ENCODE peak calls at places on chromosomes 11 and 22, in nine cellular contexts. P is suprapubic skin; E is Caki2; S is activated CD4-positive, alpha-beta T cell treated with anti-CD3 and anti-CD28 coated beads for 36 hours; H is amygdala; F is NCI-H460; L is AG09309; M is globus pallidus; K is smooth muscle cell of the brain vasculature. U is an unnamed sample.

GRCh38 chr11:29328961-29329441 is 687.8 kb downstream of the KCNA4 start:
- DNase-seq in P (no peak), E (peak; percentile 56), S (no peak), H (no peak), F (peak; percentile 65), L (no peak), M (no peak), K (peak; percentile 50), U (peak; percentile 43)

GRCh38 chr22:34722901-34723300 is 343.1 kb upstream of the ISX start:
- DNase-seq in P (no peak), E (no peak), S (no peak), H (no peak), F (no peak), L (no peak), M (no peak), K (no peak), U (no peak)

GRCh38 chr11:129167315-129167714 is 24.8 kb downstream of the ARHGAP32 start:
- DNase-seq in P (no peak), E (no peak), S (no peak), H (no peak), F (no peak), L (no peak), M (no peak), K (no peak), U (no peak)

GRCh38 chr22:28883917-28884753 is 763 bp downstream of the ZNRF3 start:
- DNase-seq in P (no peak), E (no peak), S (peak; percentile 57), H (no peak), F (no peak), L (no peak), M (no peak), K (no peak), U (no peak)

GRCh38 chr11:813440-814096 is 3.8 kb downstream of the RPLP2 start:
- DNase-seq in P (no peak), E (no peak), S (no peak), H (no peak), F (no peak), L (no peak), M (no peak), K (no peak), U (no peak)

GRCh38 chr11:68326334-68327215 is 14.2 kb downstream of the LRP5 start:
- DNase-seq in P (no peak), E (no peak), S (no peak), H (no peak), F (no peak), L (no peak), M (no peak), K (no peak), U (no peak)

GRCh38 chr11:132379540-132379939 is 1009.1 kb downstream of the NTM start:
- DNase-seq in P (no peak), E (no peak), S (no peak), H (no peak), F (no peak), L (no peak), M (no peak), K (no peak), U (no peak)

GRCh38 chr11:112715091-112715490 is 246.1 kb upstream of the NCAM1 start:
- DNase-seq in P (no peak), E (no peak), S (no peak), H (no peak), F (no peak), L (no peak), M (no peak), K (no peak), U (no peak)

GRCh38 chr11:111378185-111378772 is 796 bp downstream of the POU2AF1 start:
- DNase-seq in P (no peak), E (no peak), S (no peak), H (no peak), F (no peak), L (no peak), M (no peak), K (no peak), U (no peak)

GRCh38 chr11:87966744-87967143 is 208.5 kb downstream of the RAB38 start:
- DNase-seq in P (no peak), E (no peak), S (no peak), H (no peak), F (no peak), L (no peak), M (no peak), K (no peak), U (no peak)

GRCh38 chr11:8593935-8594909 is at the start of gene STK33:
- DNase-seq in P (no peak), E (no peak), S (peak; percentile 74), H (no peak), F (no peak), L (no peak), M (no peak), K (no peak), U (no peak)

GRCh38 chr11:34501500-34501899 is 12.1 kb downstream of the ELF5 start:
- DNase-seq in P (no peak), E (no peak), S (no peak), H (no peak), F (peak; percentile 5), L (peak; percentile 73), M (no peak), K (peak; percentile 84), U (no peak)

GRCh38 chr11:131195801-131196517 is 174.5 kb upstream of the NTM start:
- DNase-seq in P (no peak), E (no peak), S (no peak), H (no peak), F (no peak), L (peak; percentile 4), M (peak; percentile 22), K (no peak), U (peak; percentile 5)

GRCh38 chr11:86244063-86244521 is 461 bp upstream of the EED start:
- DNase-seq in P (peak; percentile 93), E (peak; percentile 80), S (peak; percentile 92), H (peak; percentile 56), F (peak; percentile 72), L (peak; percentile 54), M (peak; percentile 86), K (no peak), U (no peak)

GRCh38 chr11:20276661-20277000 is 86.9 kb upstream of the HTATIP2 start:
- DNase-seq in P (no peak), E (peak; percentile 84), S (no peak), H (no peak), F (no peak), L (no peak), M (no peak), K (no peak), U (no peak)

GRCh38 chr11:15189189-15189588 is 74.5 kb downstream of the INSC start:
- DNase-seq in P (no peak), E (no peak), S (no peak), H (no peak), F (no peak), L (no peak), M (no peak), K (no peak), U (no peak)

GRCh38 chr11:75428301-75428724 is 4.7 kb downstream of the KLHL35 start:
- DNase-seq in P (peak; percentile 96), E (no peak), S (peak; percentile 83), H (peak; percentile 81), F (peak; percentile 78), L (no peak), M (peak; percentile 86), K (peak; percentile 74), U (peak; percentile 47)

GRCh38 chr11:76232026-76232665 is 25.8 kb upstream of the WNT11 start:
- DNase-seq in P (no peak), E (peak; percentile 58), S (peak; percentile 61), H (no peak), F (no peak), L (no peak), M (no peak), K (no peak), U (no peak)

GRCh38 chr11:67649634-67650540 is 643 bp downstream of the ACY3 start:
- DNase-seq in P (no peak), E (no peak), S (no peak), H (no peak), F (no peak), L (no peak), M (no peak), K (no peak), U (no peak)

GRCh38 chr11:36062796-36063380 is 119.0 kb downstream of the LDLRAD3 start:
- DNase-seq in P (no peak), E (no peak), S (no peak), H (no peak), F (no peak), L (no peak), M (no peak), K (no peak), U (no peak)

GRCh38 chr22:44424131-44424711 is 73.8 kb downstream of the RTL6 start:
- DNase-seq in P (no peak), E (no peak), S (no peak), H (no peak), F (no peak), L (no peak), M (no peak), K (no peak), U (no peak)

GRCh38 chr11:8293171-8293570 is 29.5 kb upstream of the LMO1 start:
- DNase-seq in P (no peak), E (no peak), S (no peak), H (no peak), F (no peak), L (no peak), M (no peak), K (no peak), U (no peak)

GRCh38 chr11:76291576-76292526 is 85.5 kb upstream of the WNT11 start:
- DNase-seq in P (no peak), E (peak; percentile 93), S (no peak), H (no peak), F (no peak), L (no peak), M (no peak), K (no peak), U (no peak)

GRCh38 chr22:38203090-38203810 is 1.5 kb downstream of the MAFF start:
- DNase-seq in P (no peak), E (peak; percentile 62), S (peak; percentile 62), H (no peak), F (no peak), L (no peak), M (no peak), K (no peak), U (no peak)

GRCh38 chr11:131186629-131187075 is 183.8 kb upstream of the NTM start:
- DNase-seq in P (no peak), E (no peak), S (peak; percentile 25), H (no peak), F (no peak), L (no peak), M (no peak), K (no peak), U (no peak)

GRCh38 chr11:120877746-120878365 is 146.0 kb upstream of the TBCEL start:
- DNase-seq in P (no peak), E (no peak), S (no peak), H (no peak), F (no peak), L (no peak), M (no peak), K (no peak), U (no peak)

GRCh38 chr22:36819112-36819511 is 2.3 kb upstream of the PVALB start:
- DNase-seq in P (no peak), E (no peak), S (no peak), H (no peak), F (no peak), L (no peak), M (no peak), K (no peak), U (no peak)

GRCh38 chr22:39723463-39723862 is 152.9 kb downstream of the CACNA1I start:
- DNase-seq in P (peak; percentile 63), E (no peak), S (no peak), H (no peak), F (no peak), L (no peak), M (no peak), K (no peak), U (no peak)

GRCh38 chr11:70568504-70569172 is 170.3 kb downstream of the CTTN start:
- DNase-seq in P (no peak), E (no peak), S (no peak), H (no peak), F (no peak), L (no peak), M (no peak), K (peak; percentile 6), U (no peak)

GRCh38 chr11:133162228-133162627 is 370.1 kb downstream of the OPCML start:
- DNase-seq in P (no peak), E (no peak), S (no peak), H (no peak), F (no peak), L (no peak), M (no peak), K (no peak), U (no peak)

GRCh38 chr11:20158597-20159257 is 1.5 kb downstream of the DBX1 start:
- DNase-seq in P (no peak), E (peak; percentile 12), S (peak; percentile 44), H (no peak), F (peak; percentile 48), L (peak; percentile 4), M (peak; percentile 31), K (peak; percentile 41), U (peak; percentile 21)

U was measured in HFF-Myc.